ENCODE peak calls at places on chromosomes 16 and 17, in seven cellular contexts. B is PC-3; R is CD8-positive, alpha-beta memory T cell; X is heart left ventricle; Q is NT2/D1; I is HCT116; G is DND-41. L is an unnamed sample. For H3K36me3, the result is how much of the 10 kb centered on the place peaks cover.

GRCh38 chr17:60231234-60231633 is 81.5 kb downstream of the CA4 start:
- DNase-seq in G (no peak), X (no peak), Q (no peak), B (peak), R (no peak), I (peak), L (peak)

GRCh38 chr17:79043931-79044320 is 20.0 kb downstream of the C1QTNF1 start:
- DNase-seq in B (no peak), R (no peak), I (no peak), G (no peak), X (no peak), Q (no peak), L (no peak)

GRCh38 chr16:85673529-85674417 is 15.0 kb downstream of the GINS2 start:
- DNase-seq in X (peak), B (no peak), Q (no peak), R (no peak), G (no peak), I (no peak), L (no peak)

GRCh38 chr16:1940273-1941161 is 2.5 kb downstream of the MSRB1 start:
- DNase-seq in X (no peak), B (no peak), G (no peak), Q (no peak), R (no peak), I (no peak), L (no peak)

GRCh38 chr16:51651061-51651466 is 500.0 kb upstream of the SALL1 start:
- DNase-seq in G (no peak), X (no peak), B (no peak), Q (no peak), R (no peak), I (no peak), L (peak)

GRCh38 chr17:70137451-70138230 is 31.7 kb upstream of the KCNJ2 start:
- DNase-seq in Q (no peak), I (no peak), G (no peak), X (peak), R (no peak), B (peak), L (peak)

GRCh38 chr16:23563186-23563585 is 5.7 kb downstream of the UBFD1 start:
- DNase-seq in Q (no peak), X (no peak), B (no peak), I (no peak), G (no peak), R (no peak), L (no peak)

GRCh38 chr17:65102788-65103187 is 34.4 kb upstream of the RGS9 start:
- DNase-seq in I (no peak), R (no peak), B (peak), X (no peak), G (no peak), Q (no peak), L (no peak)

GRCh38 chr16:84763629-84764028 is 56.2 kb upstream of the CRISPLD2 start:
- DNase-seq in R (no peak), X (no peak), G (no peak), I (no peak), Q (no peak), B (no peak), L (no peak)

GRCh38 chr17:76736349-76737081 is 616 bp downstream of the SRSF2 start:
- DNase-seq in R (peak), B (no peak), X (peak), I (no peak), Q (no peak), G (peak), L (peak)

GRCh38 chr17:7651097-7651958 is 602 bp downstream of the ATP1B2 start:
- DNase-seq in I (no peak), Q (no peak), X (peak), R (no peak), G (no peak), B (no peak), L (peak)

GRCh38 chr17:77086433-77087010 is 54.2 kb upstream of the SEC14L1 start:
- DNase-seq in R (peak), G (peak), Q (peak), X (peak), B (peak), I (peak), L (peak)

GRCh38 chr17:27974045-27974436 is 68.4 kb upstream of the NLK start:
- DNase-seq in R (no peak), B (no peak), I (no peak), G (no peak), Q (no peak), X (no peak), L (no peak)

GRCh38 chr17:68461589-68461988 is 4.3 kb upstream of the WIPI1 start:
- DNase-seq in G (peak), R (no peak), Q (no peak), B (no peak), X (peak), I (no peak), L (no peak)

GRCh38 chr17:59149841-59150511 is 5.0 kb downstream of the SKA2 start:
- DNase-seq in X (no peak), B (peak), R (no peak), Q (no peak), I (no peak), G (peak), L (no peak)

GRCh38 chr17:72946126-72946525 is 146.4 kb downstream of the SLC39A11 start:
- DNase-seq in R (no peak), B (no peak), X (no peak), I (no peak), Q (no peak), G (no peak), L (no peak)

GRCh38 chr17:68759343-68760140 is 158.4 kb upstream of the FAM20A start:
- DNase-seq in G (peak), I (peak), Q (peak), X (peak), B (peak), R (peak), L (peak)

GRCh38 chr17:50425682-50426471 is at the start of gene ACSF2:
- DNase-seq in I (no peak), R (peak), Q (no peak), X (peak), G (peak), B (peak), L (peak)

GRCh38 chr16:35533683-35534082 is 2074.3 kb downstream of the TP53TG3F start:
- DNase-seq in G (no peak), I (peak), X (no peak), Q (no peak), B (no peak), R (no peak), L (no peak)

GRCh38 chr17:82910041-82910481 is 70.2 kb upstream of the ZNF750 start:
- DNase-seq in Q (no peak), R (no peak), G (no peak), B (no peak), I (no peak), X (no peak), L (no peak)

GRCh38 chr16:50395763-50396710 is 27.2 kb upstream of the BRD7 start:
- DNase-seq in R (peak), Q (no peak), B (no peak), G (no peak), I (no peak), X (no peak), L (no peak)

GRCh38 chr17:13311301-13311700 is 290.4 kb downstream of the HS3ST3A1 start:
- DNase-seq in R (no peak), Q (no peak), G (no peak), X (no peak), I (no peak), B (no peak), L (no peak)

GRCh38 chr16:51666074-51666473 is 515.0 kb upstream of the SALL1 start:
- DNase-seq in Q (no peak), I (no peak), X (no peak), B (no peak), G (no peak), R (no peak), L (no peak)

GRCh38 chr17:41824086-41824485 is 11.3 kb downstream of the FKBP10 start:
- DNase-seq in Q (no peak), R (no peak), I (no peak), B (no peak), X (no peak), G (no peak), L (no peak)

GRCh38 chr17:12395733-12396354 is 269.8 kb upstream of the MYOCD start:
- DNase-seq in R (no peak), Q (peak), X (no peak), G (peak), B (peak), I (peak), L (peak)

GRCh38 chr16:57994778-57995177 is 5.7 kb downstream of the ZNF319 start:
- DNase-seq in B (peak), X (peak), I (peak), R (no peak), G (no peak), Q (no peak), L (peak)

GRCh38 chr16:24046442-24046841 is 209.7 kb upstream of the CACNG3 start:
- DNase-seq in Q (no peak), R (no peak), G (no peak), I (no peak), X (no peak), B (no peak), L (no peak)

GRCh38 chr17:61235821-61236197 is 163.8 kb upstream of the TBX2 start:
- DNase-seq in R (no peak), X (no peak), G (no peak), I (no peak), Q (no peak), B (no peak), L (peak)

GRCh38 chr17:79560527-79560926 is 50.3 kb downstream of the RBFOX3 start:
- DNase-seq in R (no peak), I (no peak), B (no peak), X (no peak), G (no peak), Q (no peak), L (no peak)

GRCh38 chr16:81035398-81035974 is at the start of gene ATMIN:
- DNase-seq in B (peak), Q (peak), I (peak), X (peak), R (peak), G (peak), L (peak)

GRCh38 chr16:24322106-24322505 is 66.0 kb downstream of the CACNG3 start:
- DNase-seq in B (no peak), G (no peak), X (no peak), I (no peak), R (no peak), Q (no peak), L (no peak)

GRCh38 chr17:5581655-5582054 is 2.7 kb downstream of the NLRP1 start:
- DNase-seq in R (no peak), I (no peak), X (no peak), B (no peak), G (no peak), Q (no peak), L (no peak)

GRCh38 chr16:8885674-8886592 is 3.8 kb downstream of the LITAFD start:
- DNase-seq in B (peak), Q (no peak), X (no peak), R (no peak), G (no peak), I (no peak), L (peak)

GRCh38 chr17:58184308-58184985 is 8.1 kb upstream of the EPX start:
- DNase-seq in G (no peak), I (peak), B (peak), R (no peak), X (no peak), Q (peak), L (no peak)

GRCh38 chr17:82696916-82697807 is 1.3 kb downstream of the RAB40B start:
- DNase-seq in G (no peak), X (peak), B (no peak), R (no peak), Q (no peak), I (no peak), L (peak)

GRCh38 chr16:27786881-27787625 is 237.1 kb downstream of the KATNIP start:
- DNase-seq in R (no peak), I (no peak), Q (no peak), X (no peak), B (no peak), G (no peak), L (no peak)

GRCh38 chr16:15653227-15653626 is 3.2 kb downstream of the NDE1 start:
- DNase-seq in B (peak), I (no peak), X (peak), G (no peak), R (no peak), Q (no peak), L (no peak)

GRCh38 chr16:69243479-69243878 is 56.5 kb downstream of the SNTB2 start:
- DNase-seq in Q (no peak), X (no peak), G (no peak), R (no peak), B (no peak), I (no peak), L (no peak)

GRCh38 chr17:4182043-4182442 is 39.0 kb downstream of the CYB5D2 start:
- DNase-seq in X (no peak), Q (no peak), I (no peak), R (no peak), G (no peak), B (no peak), L (no peak)
- H3K36me3 ChIP-seq in X (half or more), Q (half or more), I (under half), R (under half), G (half or more), B (under half), L (under half)

GRCh38 chr17:19911033-19911432 is 43.3 kb upstream of the ULK2 start:
- DNase-seq in B (no peak), G (no peak), X (no peak), I (no peak), Q (no peak), R (no peak), L (no peak)

DNA sequence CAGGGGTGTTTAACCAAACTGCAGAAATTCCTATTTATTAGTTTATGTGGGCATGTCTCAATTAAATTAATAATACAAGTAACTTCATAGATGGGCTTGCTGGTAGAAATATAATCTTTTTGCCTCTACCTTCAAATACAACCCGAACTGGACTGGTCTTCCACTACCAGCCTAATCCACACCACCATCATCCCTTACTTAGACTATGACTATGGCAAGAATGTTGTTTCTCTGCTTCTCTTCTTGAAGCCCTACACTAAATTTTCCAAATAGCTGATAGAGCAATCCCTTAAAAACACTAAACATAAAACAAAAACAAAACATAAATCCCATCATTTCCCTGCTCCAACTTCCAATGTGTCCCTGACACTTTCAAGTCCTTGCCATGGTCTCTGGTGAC is 47.8 kb upstream of the ULK2 start:
- DNase-seq in B (no peak), X (no peak), R (no peak), G (no peak), I (no peak), Q (no peak), L (no peak)
- H3K36me3 ChIP-seq in B (under half), X (half or more), R (under half), G (half or more), I (under half), Q (under half), L (under half)

DNA sequence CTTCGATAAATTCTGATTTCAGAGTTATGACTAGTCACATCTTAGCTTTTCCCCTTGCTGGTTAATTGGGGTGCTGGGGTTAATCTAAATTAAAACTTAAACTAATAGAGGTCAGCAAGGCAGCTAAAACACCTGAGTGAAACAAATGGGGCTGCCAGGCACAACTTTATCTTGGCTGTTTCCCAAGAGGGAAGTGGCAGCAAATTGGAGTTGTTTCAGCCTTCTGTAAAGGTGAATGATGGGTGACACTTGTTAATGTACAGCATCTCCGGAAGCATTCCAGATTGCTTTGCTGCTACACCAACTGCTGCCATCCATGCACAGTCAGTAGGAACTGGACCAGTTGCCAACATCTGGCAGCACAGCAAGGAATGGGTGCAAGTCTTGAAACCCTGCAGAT is 43.9 kb downstream of the AATF start:
- DNase-seq in R (no peak), B (no peak), Q (no peak), X (no peak), G (no peak), I (no peak), L (no peak)
- H3K36me3 ChIP-seq in R (half or more), B (under half), Q (under half), X (half or more), G (half or more), I (half or more), L (under half)

GRCh38 chr16:92431-93339 is 14.7 kb downstream of the MPG start:
- DNase-seq in B (no peak), I (no peak), X (no peak), G (no peak), Q (no peak), R (no peak), L (no peak)

GRCh38 chr16:88613-89012 is 10.6 kb downstream of the MPG start:
- DNase-seq in Q (no peak), B (no peak), R (no peak), X (no peak), I (no peak), G (no peak), L (no peak)

GRCh38 chr16:86483-86952 is 8.5 kb downstream of the MPG start:
- DNase-seq in X (no peak), G (no peak), I (no peak), Q (no peak), B (no peak), R (no peak), L (no peak)

GRCh38 chr16:91484-91883 is 13.5 kb downstream of the MPG start:
- DNase-seq in X (peak), B (no peak), R (no peak), G (no peak), I (no peak), Q (no peak), L (peak)

DNA sequence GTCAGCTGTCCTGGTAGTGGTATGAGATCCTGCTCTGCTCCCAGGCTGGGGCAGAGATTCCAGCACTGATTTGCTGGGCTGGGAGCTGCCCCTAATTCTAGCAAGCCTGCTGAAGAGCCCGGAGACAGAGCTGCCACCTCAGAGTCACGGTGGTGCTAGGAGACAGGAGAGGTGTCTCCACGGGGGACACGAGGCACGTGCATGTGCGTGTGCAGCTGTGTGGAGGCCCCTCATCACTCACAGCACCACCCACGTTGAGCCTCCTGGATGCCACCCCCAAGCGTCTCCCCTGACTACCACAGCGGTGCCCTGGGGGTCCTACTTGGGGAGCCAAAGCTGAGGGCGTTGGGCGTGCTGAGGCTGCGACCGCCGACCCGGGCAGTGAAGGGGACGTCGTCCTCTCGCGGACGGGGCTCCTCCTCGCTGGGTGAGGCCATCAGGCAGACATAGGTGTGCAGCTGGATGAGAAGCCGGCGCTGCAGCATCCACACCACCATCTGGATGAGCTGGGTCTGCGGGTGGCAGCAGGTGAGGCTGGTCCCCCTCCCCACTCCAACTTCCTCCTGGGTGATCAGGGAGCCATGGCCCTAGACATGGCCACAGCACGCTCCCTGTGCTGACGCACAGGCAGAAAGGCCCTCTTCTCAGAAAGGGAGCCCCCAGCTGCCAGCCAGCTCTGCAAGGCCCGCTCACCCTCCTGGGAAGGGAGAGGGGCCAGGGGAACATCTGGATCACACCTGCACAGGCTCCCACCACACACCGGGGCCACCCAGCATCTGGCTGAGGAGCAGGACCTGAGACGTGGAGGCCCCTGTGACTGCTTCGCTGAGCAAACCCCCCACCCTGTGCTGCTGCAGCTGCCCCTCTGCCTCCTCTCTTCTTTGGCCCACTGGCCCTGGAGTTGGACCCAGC is 11.6 kb downstream of the MPG start:
- DNase-seq in Q (no peak), R (no peak), B (no peak), G (no peak), X (peak), I (no peak), L (no peak)
- H3K36me3 ChIP-seq in Q (half or more), R (under half), B (under half), G (half or more), X (half or more), I (under half), L (under half)

DNA sequence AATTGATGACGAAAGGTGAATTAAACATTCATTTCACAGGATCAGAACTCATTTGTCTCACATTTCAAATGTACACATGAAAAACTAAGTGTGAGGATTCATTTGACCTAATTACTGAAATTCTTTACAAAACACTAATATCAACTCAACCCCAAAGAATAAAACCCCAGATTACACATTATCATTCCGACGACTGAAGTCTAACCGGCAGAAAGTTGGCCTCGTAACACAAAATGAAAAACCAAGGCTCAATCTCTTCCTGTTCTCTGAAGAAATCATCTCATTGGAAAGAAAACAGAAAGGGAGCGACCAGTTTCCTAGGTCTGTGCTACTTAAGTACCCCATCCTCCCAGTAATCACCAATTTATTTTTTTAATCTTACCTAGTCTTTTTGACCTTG is 1.8 kb downstream of the JPT1 start:
- DNase-seq in I (no peak), B (peak), G (no peak), X (no peak), R (no peak), Q (no peak), L (no peak)
- H3K36me3 ChIP-seq in I (under half), B (under half), G (under half), X (under half), R (under half), Q (under half), L (under half)

GRCh38 chr17:4082136-4082924 is 60.5 kb downstream of the ZZEF1 start:
- DNase-seq in B (no peak), Q (no peak), G (no peak), X (no peak), R (no peak), I (no peak), L (no peak)
- H3K36me3 ChIP-seq in B (under half), Q (half or more), G (half or more), X (half or more), R (half or more), I (under half), L (under half)

GRCh38 chr16:89119161-89119621 is 25.5 kb downstream of the ACSF3 start:
- DNase-seq in B (no peak), I (no peak), R (no peak), G (peak), Q (no peak), X (no peak), L (no peak)
- H3K36me3 ChIP-seq in B (under half), I (under half), R (under half), G (half or more), Q (half or more), X (half or more), L (under half)

GRCh38 chr17:16346721-16347271 is 6.5 kb downstream of the CENPV start:
- DNase-seq in R (no peak), G (no peak), X (no peak), Q (no peak), I (no peak), B (no peak), L (no peak)

GRCh38 chr17:16351831-16352230 is 1.4 kb downstream of the CENPV start:
- DNase-seq in G (no peak), B (no peak), X (no peak), R (no peak), Q (no peak), I (no peak), L (no peak)

GRCh38 chr17:16348586-16348985 is 4.7 kb downstream of the CENPV start:
- DNase-seq in I (no peak), B (no peak), G (no peak), Q (no peak), R (no peak), X (no peak), L (no peak)

GRCh38 chr17:16352303-16352837 is 899 bp downstream of the CENPV start:
- DNase-seq in I (no peak), X (no peak), B (no peak), Q (no peak), G (peak), R (peak), L (peak)

GRCh38 chr17:16349461-16349860 is 3.8 kb downstream of the CENPV start:
- DNase-seq in Q (no peak), X (no peak), I (no peak), G (peak), R (no peak), B (no peak), L (no peak)
- H3K36me3 ChIP-seq in Q (under half), X (under half), I (under half), G (under half), R (under half), B (under half), L (under half)

GRCh38 chr17:55410722-55411462 is 10.7 kb downstream of the MMD start:
- DNase-seq in I (no peak), B (peak), X (no peak), G (no peak), Q (no peak), R (no peak), L (no peak)
- H3K36me3 ChIP-seq in I (under half), B (under half), X (half or more), G (half or more), Q (half or more), R (under half), L (under half)